ENCODE peak calls at places on chromosomes 4 and X, in four cellular contexts. Z, L, J and M are unnamed samples.
A peak's percentile ranks its signal among the peaks of the same experiment; 100 is the strongest.

GRCh38 chrX:66680451-66680850 is 41.6 kb upstream of the EDA2R start:
- DNase-seq in Z (no peak), L (no peak), J (no peak), M (no peak)

GRCh38 chrX:107119281-107119680 is 659 bp upstream of the RBM41 start:
- DNase-seq in Z (no peak), L (no peak), J (no peak), M (no peak)

GRCh38 chr4:20646287-20646686 is 54.0 kb upstream of the PACRGL start:
- DNase-seq in Z (no peak), L (no peak), J (no peak), M (no peak)

GRCh38 chr4:157575339-157575738 is 354.8 kb downstream of the GRIA2 start:
- DNase-seq in Z (no peak), L (peak; percentile 44), J (no peak), M (no peak)

GRCh38 chr4:137307806-137308205 is 224.5 kb downstream of the PCDH18 start:
- DNase-seq in Z (no peak), L (no peak), J (no peak), M (no peak)

GRCh38 chrX:21960569-21960968 is 20.1 kb downstream of the SMS start:
- DNase-seq in Z (no peak), L (no peak), J (no peak), M (no peak)

GRCh38 chr4:14853186-14853946 is 148.9 kb upstream of the CPEB2 start:
- DNase-seq in Z (no peak), L (no peak), J (peak; percentile 30), M (no peak)

GRCh38 chr4:128600996-128601857 is 208.3 kb upstream of the JADE1 start:
- DNase-seq in Z (peak; percentile 22), L (peak; percentile 57), J (peak; percentile 84), M (peak; percentile 72)

GRCh38 chr4:124334119-124334518 is 378.4 kb downstream of the ANKRD50 start:
- DNase-seq in Z (no peak), L (no peak), J (peak; percentile 66), M (no peak)